ENCODE peak calls at places on chromosomes 6 and 20, in eight cellular contexts. F, O, W, L, E, J, Z and B are unnamed samples.

GRCh38 chr6:53869964-53870363 is 75.2 kb downstream of the LRRC1 start:
- DNase-seq in O (no peak), J (no peak), W (peak; percentile 37), Z (no peak), F (no peak), L (no peak), E (no peak), B (no peak)

GRCh38 chr6:150395388-150396009 is 26.7 kb downstream of the IYD start:
- DNase-seq in O (peak; percentile 61), J (peak; percentile 43), Z (no peak), F (no peak), L (peak; percentile 65), W (peak; percentile 78), E (peak; percentile 60), B (no peak)

GRCh38 chr6:168865-169455 is 123.3 kb upstream of the DUSP22 start:
- DNase-seq in J (peak; percentile 16), Z (peak; percentile 4), W (peak; percentile 63), L (peak; percentile 56), E (peak; percentile 55), F (no peak), O (peak; percentile 36), B (no peak)

GRCh38 chr6:88532241-88532860 is 366.2 kb upstream of the CNR1 start:
- DNase-seq in L (no peak), Z (no peak), E (no peak), J (no peak), W (no peak), F (no peak), O (no peak), B (no peak)

GRCh38 chr6:3610206-3610605 is 141.3 kb downstream of the PXDC1 start:
- DNase-seq in Z (no peak), J (no peak), F (no peak), E (no peak), L (peak; percentile 9), O (peak; percentile 24), W (peak; percentile 95), B (no peak)

GRCh38 chr6:145036236-145036635 is 699.1 kb downstream of the EPM2A start:
- DNase-seq in O (no peak), W (peak; percentile 62), Z (no peak), J (no peak), L (no peak), E (no peak), F (no peak), B (no peak)

GRCh38 chr20:35618372-35619131 is 2.9 kb downstream of the SPAG4 start:
- DNase-seq in J (no peak), F (no peak), O (no peak), W (peak; percentile 50), Z (no peak), E (peak; percentile 39), L (peak; percentile 19), B (no peak)

GRCh38 chr20:3777726-3778629 is 3.3 kb downstream of the SPEF1 start:
- DNase-seq in L (peak; percentile 36), O (peak; percentile 66), Z (no peak), J (no peak), E (no peak), W (peak; percentile 47), F (no peak), B (no peak)

GRCh38 chr6:164322533-164322932 is 908.0 kb downstream of the QKI start:
- DNase-seq in W (peak; percentile 81), F (no peak), E (no peak), Z (peak; percentile 90), O (no peak), L (peak; percentile 51), J (peak; percentile 81), B (no peak)

GRCh38 chr6:138291849-138292181 is 73.5 kb upstream of the PBOV1 start:
- DNase-seq in O (no peak), Z (no peak), E (no peak), J (no peak), L (no peak), W (no peak), F (no peak), B (no peak)

GRCh38 chr20:58216334-58216733 is 12.1 kb downstream of the ANKRD60 start:
- DNase-seq in F (no peak), L (peak; percentile 37), O (no peak), Z (no peak), E (no peak), J (no peak), W (no peak), B (no peak)

GRCh38 chr6:105179244-105180065 is at the start of gene POPDC3:
- DNase-seq in E (peak; percentile 21), Z (no peak), O (peak; percentile 62), F (no peak), W (peak; percentile 52), J (no peak), L (peak; percentile 61), B (no peak)

GRCh38 chr20:6698056-6698455 is 69.4 kb upstream of the BMP2 start:
- DNase-seq in J (no peak), Z (no peak), L (no peak), F (no peak), W (peak; percentile 95), O (no peak), E (no peak), B (no peak)

GRCh38 chr6:6610031-6610591 is 21.6 kb downstream of the LY86 start:
- DNase-seq in F (peak; percentile 62), E (peak; percentile 82), W (no peak), O (no peak), J (no peak), L (no peak), Z (no peak), B (no peak)

GRCh38 chr6:72941751-72942150 is 283.5 kb downstream of the KHDC1L start:
- DNase-seq in Z (no peak), E (no peak), J (no peak), L (no peak), W (no peak), O (no peak), F (no peak), B (no peak)

GRCh38 chr6:132742495-132742894 is 15.2 kb downstream of the VNN2 start:
- DNase-seq in W (no peak), O (no peak), E (no peak), L (no peak), J (no peak), F (no peak), Z (no peak), B (no peak)

GRCh38 chr6:16774437-16774836 is 13.2 kb upstream of the ATXN1 start:
- DNase-seq in E (no peak), O (no peak), L (no peak), Z (no peak), J (no peak), F (no peak), W (no peak), B (no peak)

GRCh38 chr6:151804585-151805285 is 2.7 kb upstream of the ESR1 start:
- DNase-seq in L (no peak), F (no peak), E (no peak), W (no peak), Z (no peak), J (no peak), O (no peak), B (no peak)
- H3K4me3 ChIP-seq in L (no peak overlapping the region), F (no peak overlapping the region), E (no peak overlapping the region), W (no peak overlapping the region), Z (no peak overlapping the region), J (no peak overlapping the region), O (no peak overlapping the region), B (no peak overlapping the region)

GRCh38 chr20:59753836-59754235 is 149.5 kb downstream of the PHACTR3 start:
- DNase-seq in F (no peak), J (no peak), O (no peak), E (no peak), W (no peak), Z (no peak), L (no peak), B (no peak)
- H3K4me3 ChIP-seq in F (no peak overlapping the region), J (no peak overlapping the region), O (no peak overlapping the region), E (no peak overlapping the region), W (no peak overlapping the region), Z (no peak overlapping the region), L (no peak overlapping the region), B (no peak overlapping the region)

GRCh38 chr20:54476336-54476928 is 1.0 kb downstream of the DOK5 start:
- DNase-seq in J (no peak), E (no peak), Z (no peak), L (no peak), F (no peak), O (no peak), W (no peak), B (no peak)
- H3K4me3 ChIP-seq in J (peak overlapping the region; percentile 94), E (no peak overlapping the region), Z (peak overlapping the region; percentile 65), L (peak overlapping the region; percentile 65), F (no peak overlapping the region), O (peak overlapping the region; percentile 50), W (no peak overlapping the region), B (peak overlapping the region; percentile 11)

DNA sequence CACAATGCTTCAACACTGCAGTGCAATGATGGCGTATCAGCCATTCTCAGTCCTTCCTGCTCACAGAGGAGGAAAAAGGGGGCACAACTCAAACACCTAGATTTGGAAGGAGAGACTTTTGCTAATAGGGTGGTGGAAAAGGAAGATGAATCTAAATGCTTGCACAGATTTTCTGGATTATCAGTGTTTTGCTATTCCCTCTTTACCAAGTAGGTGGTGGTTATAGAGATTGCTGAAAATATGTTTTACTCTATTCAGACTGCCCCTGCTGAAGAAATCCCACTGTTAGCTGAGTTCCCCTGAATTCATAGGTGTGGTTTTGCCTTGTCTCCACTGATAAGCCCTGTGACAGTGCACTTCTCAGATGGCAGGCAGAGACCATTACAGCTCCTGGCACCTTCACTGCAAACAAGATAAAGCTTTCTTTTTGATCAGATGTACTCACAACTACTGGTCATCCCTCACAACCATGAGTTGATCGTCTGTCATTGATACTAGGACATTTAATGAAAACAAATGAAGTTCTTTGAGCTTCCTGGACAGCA is 311.4 kb downstream of the KIF16B start:
- DNase-seq in L (no peak), Z (no peak), W (no peak), O (no peak), F (no peak), J (no peak), E (no peak), B (no peak)
- H3K4me3 ChIP-seq in L (no peak overlapping the region), Z (no peak overlapping the region), W (no peak overlapping the region), O (no peak overlapping the region), F (no peak overlapping the region), J (no peak overlapping the region), E (no peak overlapping the region), B (no peak overlapping the region)

GRCh38 chr6:169237496-169238134 is 16.0 kb downstream of the THBS2 start:
- DNase-seq in J (no peak), E (no peak), F (no peak), L (no peak), O (no peak), W (no peak), Z (no peak), B (no peak)
- H3K4me3 ChIP-seq in J (no peak overlapping the region), E (no peak overlapping the region), F (no peak overlapping the region), L (no peak overlapping the region), O (no peak overlapping the region), W (no peak overlapping the region), Z (no peak overlapping the region), B (no peak overlapping the region)

GRCh38 chr6:34154668-34155447 is 9.0 kb upstream of the GRM4 start:
- DNase-seq in Z (no peak), O (peak; percentile 22), F (no peak), J (no peak), W (peak; percentile 35), L (peak; percentile 35), E (peak; percentile 62), B (no peak)
- H3K4me3 ChIP-seq in Z (peak overlapping the region; percentile 37), O (peak overlapping the region; percentile 30), F (no peak overlapping the region), J (peak overlapping the region; percentile 18), W (peak overlapping the region; percentile 5), L (peak overlapping the region; percentile 41), E (no peak overlapping the region), B (peak overlapping the region; percentile 20)